ENCODE peak calls at places on chromosome 12, in four cellular contexts. One of them, this sample, is unnamed.

GRCh38 chr12:108478611-108479010 is 36.5 kb upstream of the FICD start:
- DNase-seq in aorta: no peak
- DNase-seq in NCI-H1417: no peak
- DNase-seq in AG09309: peak
- DNase-seq in this sample: no peak

GRCh38 chr12:25017336-25017735 is 68.4 kb upstream of the BCAT1 start:
- DNase-seq in NCI-H1417: no peak
- DNase-seq in AG09309: no peak
- DNase-seq in aorta: no peak
- DNase-seq in this sample: no peak

GRCh38 chr12:95788637-95789036 is 1.9 kb downstream of the NTN4 start:
- DNase-seq in NCI-H1417: no peak
- DNase-seq in AG09309: no peak
- DNase-seq in aorta: no peak
- DNase-seq in this sample: no peak

GRCh38 chr12:104480826-104481457 is 24.2 kb downstream of the CHST11 start:
- DNase-seq in AG09309: no peak
- DNase-seq in aorta: peak
- DNase-seq in NCI-H1417: no peak
- DNase-seq in this sample: no peak

GRCh38 chr12:98896938-98897337 is 251.8 kb downstream of the APAF1 start:
- DNase-seq in aorta: no peak
- DNase-seq in NCI-H1417: no peak
- DNase-seq in AG09309: no peak
- DNase-seq in this sample: peak

GRCh38 chr12:4899361-4899760 is 10.3 kb upstream of the KCNA1 start:
- DNase-seq in aorta: no peak
- DNase-seq in NCI-H1417: peak
- DNase-seq in AG09309: no peak
- DNase-seq in this sample: peak

GRCh38 chr12:5969974-5970690 is 25.1 kb upstream of the ANO2 start:
- DNase-seq in AG09309: no peak
- DNase-seq in NCI-H1417: no peak
- DNase-seq in aorta: no peak
- DNase-seq in this sample: no peak

GRCh38 chr12:55034218-55034617 is 14.4 kb downstream of the NEUROD4 start:
- DNase-seq in aorta: no peak
- DNase-seq in AG09309: no peak
- DNase-seq in NCI-H1417: no peak
- DNase-seq in this sample: no peak

GRCh38 chr12:65602579-65603295 is 221.5 kb upstream of the HMGA2 start:
- DNase-seq in AG09309: peak
- DNase-seq in NCI-H1417: no peak
- DNase-seq in aorta: peak
- DNase-seq in this sample: peak

GRCh38 chr12:108770269-108770829 is 39.0 kb upstream of the CORO1C start:
- DNase-seq in AG09309: no peak
- DNase-seq in NCI-H1417: no peak
- DNase-seq in aorta: no peak
- DNase-seq in this sample: no peak

GRCh38 chr12:128818065-128819022 is 5.4 kb downstream of the SLC15A4 start:
- DNase-seq in AG09309: peak
- DNase-seq in NCI-H1417: no peak
- DNase-seq in aorta: peak
- DNase-seq in this sample: no peak

GRCh38 chr12:34301251-34302130 is 279.2 kb downstream of the ALG10 start:
- DNase-seq in aorta: peak
- DNase-seq in NCI-H1417: no peak
- DNase-seq in AG09309: no peak
- DNase-seq in this sample: no peak

GRCh38 chr12:106299193-106299794 is 3.2 kb upstream of the TCP11L2 start:
- DNase-seq in aorta: no peak
- DNase-seq in AG09309: peak
- DNase-seq in NCI-H1417: no peak
- DNase-seq in this sample: no peak

GRCh38 chr12:30823140-30823669 is 68.5 kb upstream of the CAPRIN2 start:
- DNase-seq in AG09309: no peak
- DNase-seq in NCI-H1417: no peak
- DNase-seq in aorta: peak
- DNase-seq in this sample: no peak

GRCh38 chr12:67070604-67071003 is 198.6 kb upstream of the CAND1 start:
- DNase-seq in AG09309: no peak
- DNase-seq in aorta: no peak
- DNase-seq in NCI-H1417: no peak
- DNase-seq in this sample: no peak

GRCh38 chr12:127485528-127485927 is 781.4 kb upstream of the TMEM132C start:
- DNase-seq in aorta: peak
- DNase-seq in AG09309: peak
- DNase-seq in NCI-H1417: no peak
- DNase-seq in this sample: no peak

GRCh38 chr12:68001486-68002466 is 12.5 kb downstream of the IFNG-AS1 start:
- DNase-seq in NCI-H1417: peak
- DNase-seq in aorta: no peak
- DNase-seq in AG09309: peak
- DNase-seq in this sample: no peak

GRCh38 chr12:66272650-66273049 is 29.6 kb upstream of the HELB start:
- DNase-seq in aorta: no peak
- DNase-seq in NCI-H1417: no peak
- DNase-seq in AG09309: no peak
- DNase-seq in this sample: no peak

GRCh38 chr12:108332791-108333382 is 6.2 kb downstream of the CMKLR1 start:
- DNase-seq in AG09309: no peak
- DNase-seq in NCI-H1417: no peak
- DNase-seq in aorta: peak
- DNase-seq in this sample: no peak

GRCh38 chr12:50979369-50980052 is 27.2 kb downstream of the HIGD1C start:
- DNase-seq in AG09309: no peak
- DNase-seq in NCI-H1417: no peak
- DNase-seq in aorta: no peak
- DNase-seq in this sample: no peak

GRCh38 chr12:16346931-16347330 is 514 bp upstream of the MGST1 start:
- DNase-seq in AG09309: no peak
- DNase-seq in aorta: no peak
- DNase-seq in NCI-H1417: no peak
- DNase-seq in this sample: no peak

GRCh38 chr12:99131761-99132199 is 486.7 kb downstream of the APAF1 start:
- DNase-seq in AG09309: no peak
- DNase-seq in NCI-H1417: no peak
- DNase-seq in aorta: peak
- DNase-seq in this sample: peak

GRCh38 chr12:70876952-70877351 is 43.6 kb downstream of the PTPRR start:
- DNase-seq in aorta: no peak
- DNase-seq in NCI-H1417: no peak
- DNase-seq in AG09309: no peak
- DNase-seq in this sample: no peak

GRCh38 chr12:55818886-55819285 is 1.0 kb downstream of the ORMDL2 start:
- DNase-seq in AG09309: no peak
- DNase-seq in NCI-H1417: no peak
- DNase-seq in aorta: no peak
- DNase-seq in this sample: no peak

GRCh38 chr12:51823875-51824565 is 24.5 kb downstream of the FIGNL2 start:
- DNase-seq in AG09309: peak
- DNase-seq in aorta: no peak
- DNase-seq in NCI-H1417: peak
- DNase-seq in this sample: peak

GRCh38 chr12:57006809-57007475 is 596 bp upstream of the ZBTB39 start:
- DNase-seq in aorta: no peak
- DNase-seq in AG09309: no peak
- DNase-seq in NCI-H1417: no peak
- DNase-seq in this sample: no peak

This sample was measured in NCI-H2227 treated with DMSO at 0.1 percent for 48 hours.